ENCODE peak calls at places on chromosomes 6 and 20, in seven cellular contexts. L is cardiac muscle cell, H is spleen, O is left lung, P is GM23248, W is left ventricle myocardium inferior, R is uterus. A is an unnamed sample. For H3K27me3, the result is how much of the 10 kb centered on the place peaks cover.

GRCh38 chr6:151154418-151154817 is 85.3 kb upstream of the AKAP12 start:
- DNase-seq in H (no peak), L (peak), W (peak), O (no peak), P (peak), R (peak), A (no peak)

GRCh38 chr20:11459090-11459877 is 458.4 kb upstream of the BTBD3 start:
- DNase-seq in L (no peak), O (no peak), P (peak), R (no peak), W (no peak), H (no peak), A (no peak)

GRCh38 chr6:134720353-134721094 is 229.4 kb downstream of the ALDH8A1 start:
- DNase-seq in W (no peak), L (no peak), H (no peak), O (no peak), R (peak), P (no peak), A (no peak)

GRCh38 chr6:111846511-111847409 is 26.5 kb downstream of the FYN start:
- DNase-seq in W (peak), L (no peak), P (peak), R (no peak), H (no peak), O (no peak), A (no peak)

GRCh38 chr6:112469306-112469705 is 122.2 kb downstream of the RFPL4B start:
- DNase-seq in R (no peak), W (no peak), P (no peak), H (no peak), O (no peak), L (no peak), A (no peak)

GRCh38 chr20:20207872-20208271 is 155.5 kb downstream of the CFAP61 start:
- DNase-seq in W (no peak), R (no peak), P (no peak), O (no peak), L (no peak), H (no peak), A (no peak)

GRCh38 chr6:159008656-159009288 is 8.8 kb upstream of the RSPH3 start:
- DNase-seq in R (no peak), O (no peak), W (no peak), L (peak), P (peak), H (no peak), A (no peak)

GRCh38 chr6:167949121-167949684 is 48.3 kb upstream of the KIF25 start:
- DNase-seq in O (no peak), H (no peak), W (no peak), R (no peak), P (no peak), L (no peak), A (no peak)

GRCh38 chr20:3887870-3888614 is 1.1 kb upstream of the PANK2 start:
- DNase-seq in L (no peak), P (peak), W (no peak), H (no peak), O (no peak), R (peak), A (no peak)

GRCh38 chr20:25315418-25316210 is 67.7 kb downstream of the PYGB start:
- DNase-seq in L (no peak), W (no peak), P (peak), H (peak), O (peak), R (no peak), A (peak)

GRCh38 chr6:42287756-42288155 is 70.1 kb upstream of the MRPS10 start:
- DNase-seq in L (no peak), W (no peak), P (no peak), H (no peak), O (no peak), R (no peak), A (no peak)

GRCh38 chr6:95596021-95596420 is 18.7 kb downstream of the MANEA start:
- DNase-seq in O (no peak), H (no peak), P (no peak), W (no peak), R (no peak), L (no peak), A (no peak)

GRCh38 chr20:20267685-20268429 is 100.0 kb upstream of the INSM1 start:
- DNase-seq in O (no peak), P (no peak), H (no peak), R (no peak), L (no peak), W (no peak), A (no peak)

GRCh38 chr20:51554538-51555165 is 12.1 kb upstream of the NFATC2 start:
- DNase-seq in P (peak), H (no peak), R (no peak), L (no peak), W (no peak), O (no peak), A (no peak)

GRCh38 chr6:4973972-4974885 is 29.6 kb downstream of the RPP40 start:
- DNase-seq in O (no peak), H (no peak), L (peak), P (peak), W (no peak), R (peak), A (no peak)

DNA sequence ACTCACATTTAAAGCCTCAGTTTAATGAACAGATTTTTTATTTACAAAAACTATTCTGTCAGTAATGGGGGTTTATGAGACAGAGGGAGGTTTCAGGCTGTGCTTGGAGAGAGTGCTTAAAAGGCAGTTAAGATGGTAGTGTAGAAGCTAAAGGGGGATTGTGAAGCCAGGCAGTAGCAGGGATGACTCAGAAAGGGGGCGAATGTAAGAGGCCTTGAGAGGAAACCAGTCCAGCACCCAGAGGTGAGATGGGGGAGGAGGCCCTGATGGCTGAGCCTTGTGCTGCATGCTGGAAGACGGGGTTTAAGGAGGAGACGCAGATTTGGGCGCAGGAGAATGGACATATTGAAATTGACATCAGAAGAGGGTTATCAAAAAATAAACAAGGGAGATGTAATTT is 6.6 kb upstream of the SERPINB9 start:
- DNase-seq in H (no peak), L (no peak), P (peak), W (no peak), R (no peak), O (no peak), A (peak)
- H3K27ac ChIP-seq in H (peak), L (no peak), P (no peak), W (no peak), R (no peak), O (no peak), A (no peak)

GRCh38 chr6:108134213-108134973 is 31.4 kb upstream of the NR2E1 start:
- DNase-seq in R (no peak), O (no peak), W (no peak), H (no peak), L (no peak), P (no peak), A (no peak)

GRCh38 chr6:108127826-108128225 is 38.0 kb upstream of the NR2E1 start:
- DNase-seq in R (no peak), H (no peak), P (peak), O (no peak), W (no peak), L (no peak), A (no peak)

GRCh38 chr6:108127056-108127455 is 38.8 kb upstream of the NR2E1 start:
- DNase-seq in O (no peak), P (no peak), W (no peak), L (no peak), R (no peak), H (no peak), A (no peak)

GRCh38 chr6:108133594-108134179 is 32.1 kb upstream of the NR2E1 start:
- DNase-seq in H (peak), O (peak), R (peak), W (peak), L (peak), P (peak), A (peak)

DNA sequence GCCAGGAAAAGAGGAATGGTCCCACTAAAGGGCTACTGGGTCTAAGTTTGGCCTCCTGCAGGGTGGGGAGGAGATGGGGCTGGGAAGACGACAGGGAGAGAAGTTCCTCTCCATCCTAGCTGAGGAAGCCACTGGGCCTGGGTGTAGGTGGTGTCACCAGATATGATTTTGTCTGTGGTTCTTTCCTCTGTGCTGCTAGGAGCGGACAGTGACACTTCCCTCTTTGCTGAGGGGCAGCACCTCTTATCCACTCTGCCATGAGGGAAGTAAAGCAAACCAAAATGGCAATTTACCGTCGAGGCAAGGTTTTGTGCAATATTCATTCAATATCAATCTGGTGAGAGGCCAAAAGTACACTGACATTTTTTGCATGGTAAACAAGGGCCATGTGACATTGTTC is 33.0 kb upstream of the NR2E1 start:
- DNase-seq in O (no peak), W (no peak), H (no peak), P (no peak), L (no peak), R (no peak), A (no peak)
- H3K27me3 ChIP-seq in O (half or more), W (half or more), H (under half), P (under half), L (half or more), R (under half), A (under half)

DNA sequence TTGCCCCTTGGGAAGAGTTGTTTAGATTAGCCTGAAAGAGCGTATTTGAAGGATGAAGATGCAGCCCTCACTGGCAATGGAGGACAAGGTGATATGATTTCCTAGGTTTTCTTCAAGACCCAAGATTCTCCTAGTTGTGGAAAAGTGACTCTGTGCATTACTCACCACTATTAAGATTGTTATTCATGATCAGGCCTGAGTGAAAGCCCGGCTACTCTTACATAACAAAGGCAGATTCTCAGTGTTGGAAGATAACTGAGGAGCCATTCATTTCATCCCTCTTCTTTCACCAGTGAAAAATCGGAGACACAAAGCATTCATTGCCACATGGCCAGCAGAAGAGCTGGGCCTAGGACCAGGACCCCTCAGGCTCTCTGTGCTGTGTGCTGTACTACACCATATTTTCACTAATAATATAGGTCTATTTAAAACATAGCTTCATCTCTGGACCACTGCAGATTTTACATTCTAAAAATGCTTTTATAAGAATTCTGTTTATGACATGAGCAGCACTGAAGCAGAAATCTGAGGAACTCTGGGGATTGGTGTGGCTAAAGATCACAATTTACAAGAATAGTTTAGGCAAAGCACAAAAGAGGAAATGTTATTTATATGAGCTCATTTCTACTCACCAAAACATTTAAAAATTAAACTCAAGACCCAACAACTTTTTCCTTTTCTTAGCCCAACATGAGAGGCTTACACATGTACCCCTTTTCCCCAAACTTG is 181.9 kb upstream of the CCN2 start:
- DNase-seq in R (no peak), L (no peak), H (no peak), W (no peak), P (peak), O (no peak), A (no peak)
- H3K27ac ChIP-seq in R (peak), L (no peak), H (peak), W (peak), P (peak), O (no peak), A (no peak)

GRCh38 chr6:40457261-40457660 is 129.9 kb downstream of the LRFN2 start:
- DNase-seq in W (no peak), O (no peak), H (no peak), P (no peak), R (no peak), L (no peak), A (no peak)
- H3K27me3 ChIP-seq in W (half or more), O (under half), H (under half), P (under half), R (under half), L (under half), A (under half)

DNA sequence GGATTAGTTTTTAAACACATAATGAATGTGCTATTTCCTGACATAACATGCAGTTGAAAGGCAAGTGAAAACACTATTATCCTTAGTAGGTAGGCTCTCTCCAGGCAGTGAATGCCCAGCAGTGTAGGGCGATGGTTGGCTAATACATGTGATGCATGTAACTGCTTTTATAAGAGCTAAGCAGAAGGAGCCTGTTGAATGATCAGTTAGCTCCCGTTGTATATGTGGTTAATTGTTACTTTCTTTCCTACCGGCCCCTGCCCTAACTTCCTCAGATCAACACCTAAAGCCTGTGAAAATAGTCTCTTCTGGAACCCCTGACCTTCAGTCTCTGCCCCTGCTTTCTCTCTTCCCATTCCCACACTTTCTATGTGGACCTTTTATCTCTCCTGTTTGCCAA is 10.5 kb downstream of the SOX4 start:
- DNase-seq in W (no peak), L (no peak), H (no peak), O (no peak), R (no peak), P (no peak), A (no peak)
- H3K27ac ChIP-seq in W (no peak), L (peak), H (no peak), O (no peak), R (no peak), P (no peak), A (no peak)

A was measured in upper lobe of right lung.